ENCODE peak calls at places on chromosomes 11 and 22, in eight cellular contexts. One of them, this sample, is unnamed.

GRCh38 chr11:120613264-120614226 is 102.0 kb downstream of the GRIK4 start:
- DNase-seq in fibroblast of pulmonary artery: no peak
- DNase-seq in body of pancreas: no peak
- DNase-seq in pancreas: no peak
- DNase-seq in cardiac fibroblast: no peak
- DNase-seq in PC-9: no peak
- DNase-seq in testis: no peak
- DNase-seq in HAP-1: no peak
- DNase-seq in this sample: no peak

GRCh38 chr22:32396746-32397145 is 15.3 kb downstream of the RTCB start:
- DNase-seq in cardiac fibroblast: peak
- DNase-seq in PC-9: no peak
- DNase-seq in body of pancreas: no peak
- DNase-seq in fibroblast of pulmonary artery: peak
- DNase-seq in testis: no peak
- DNase-seq in pancreas: no peak
- DNase-seq in HAP-1: no peak
- DNase-seq in this sample: no peak

GRCh38 chr11:119791701-119792151 is 62.7 kb upstream of the NECTIN1 start:
- DNase-seq in PC-9: no peak
- DNase-seq in body of pancreas: no peak
- DNase-seq in cardiac fibroblast: no peak
- DNase-seq in HAP-1: no peak
- DNase-seq in fibroblast of pulmonary artery: peak
- DNase-seq in pancreas: no peak
- DNase-seq in testis: peak
- DNase-seq in this sample: no peak

GRCh38 chr22:20244744-20245576 is 23.2 kb downstream of the RTN4R start:
- DNase-seq in PC-9: no peak
- DNase-seq in HAP-1: no peak
- DNase-seq in fibroblast of pulmonary artery: no peak
- DNase-seq in cardiac fibroblast: no peak
- DNase-seq in body of pancreas: no peak
- DNase-seq in pancreas: no peak
- DNase-seq in testis: no peak
- DNase-seq in this sample: no peak

GRCh38 chr11:59283825-59284772 is 71.4 kb upstream of the MPEG1 start:
- DNase-seq in body of pancreas: peak
- DNase-seq in testis: peak
- DNase-seq in HAP-1: peak
- DNase-seq in fibroblast of pulmonary artery: peak
- DNase-seq in PC-9: peak
- DNase-seq in pancreas: no peak
- DNase-seq in cardiac fibroblast: peak
- DNase-seq in this sample: no peak

GRCh38 chr11:31655483-31655882 is 145.9 kb downstream of the ELP4 start:
- DNase-seq in body of pancreas: no peak
- DNase-seq in cardiac fibroblast: peak
- DNase-seq in PC-9: no peak
- DNase-seq in testis: no peak
- DNase-seq in fibroblast of pulmonary artery: peak
- DNase-seq in pancreas: no peak
- DNase-seq in HAP-1: no peak
- DNase-seq in this sample: no peak

GRCh38 chr11:83054904-83055380 is 16.8 kb downstream of the RAB30 start:
- DNase-seq in fibroblast of pulmonary artery: no peak
- DNase-seq in cardiac fibroblast: no peak
- DNase-seq in body of pancreas: no peak
- DNase-seq in PC-9: peak
- DNase-seq in pancreas: no peak
- DNase-seq in HAP-1: no peak
- DNase-seq in testis: no peak
- DNase-seq in this sample: no peak

GRCh38 chr11:118223576-118223975 is 1.2 kb downstream of the JAML start:
- DNase-seq in testis: no peak
- DNase-seq in pancreas: no peak
- DNase-seq in body of pancreas: no peak
- DNase-seq in fibroblast of pulmonary artery: no peak
- DNase-seq in PC-9: no peak
- DNase-seq in cardiac fibroblast: no peak
- DNase-seq in HAP-1: no peak
- DNase-seq in this sample: no peak

GRCh38 chr11:128179049-128179448 is 408.3 kb downstream of the ETS1 start:
- DNase-seq in testis: no peak
- DNase-seq in HAP-1: no peak
- DNase-seq in body of pancreas: no peak
- DNase-seq in cardiac fibroblast: no peak
- DNase-seq in PC-9: no peak
- DNase-seq in fibroblast of pulmonary artery: no peak
- DNase-seq in pancreas: no peak
- DNase-seq in this sample: no peak

GRCh38 chr11:771617-772204 is 5.6 kb downstream of the GATD1 start:
- DNase-seq in HAP-1: no peak
- DNase-seq in cardiac fibroblast: no peak
- DNase-seq in testis: no peak
- DNase-seq in body of pancreas: no peak
- DNase-seq in PC-9: no peak
- DNase-seq in fibroblast of pulmonary artery: no peak
- DNase-seq in pancreas: no peak
- DNase-seq in this sample: no peak

GRCh38 chr11:130202009-130202817 is 42.6 kb downstream of the ST14 start:
- DNase-seq in fibroblast of pulmonary artery: no peak
- DNase-seq in PC-9: no peak
- DNase-seq in HAP-1: no peak
- DNase-seq in body of pancreas: no peak
- DNase-seq in pancreas: no peak
- DNase-seq in testis: no peak
- DNase-seq in cardiac fibroblast: no peak
- DNase-seq in this sample: no peak

DNA sequence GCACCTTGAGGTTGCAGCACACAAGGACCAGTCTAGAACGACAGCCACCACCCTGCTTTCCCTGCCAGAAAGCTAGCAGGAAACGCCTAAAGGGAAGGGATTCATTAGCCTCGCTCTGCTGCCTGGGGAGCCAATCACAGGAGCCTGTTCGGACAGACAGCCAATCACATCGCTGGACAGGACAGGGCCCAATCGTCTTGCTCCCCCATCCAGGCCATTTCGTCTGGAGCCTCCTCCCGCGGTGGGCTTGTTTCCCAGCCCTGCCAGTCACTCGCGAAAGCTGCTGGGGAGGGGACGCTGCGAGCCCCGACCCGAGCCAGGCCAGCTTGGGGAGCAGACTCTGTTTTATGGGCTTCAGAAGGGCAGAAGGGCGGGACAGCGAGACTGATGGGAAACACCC is 79.8 kb upstream of the NCAM1 start:
- DNase-seq in fibroblast of pulmonary artery: peak
- DNase-seq in PC-9: peak
- DNase-seq in pancreas: peak
- DNase-seq in cardiac fibroblast: no peak
- DNase-seq in testis: peak
- DNase-seq in body of pancreas: peak
- DNase-seq in HAP-1: peak
- DNase-seq in this sample: peak
- H3K4me3 ChIP-seq in fibroblast of pulmonary artery: no peak
- H3K4me3 ChIP-seq in PC-9: peak
- H3K4me3 ChIP-seq in pancreas: no peak
- H3K4me3 ChIP-seq in cardiac fibroblast: no peak
- H3K4me3 ChIP-seq in testis: peak
- H3K4me3 ChIP-seq in body of pancreas: no peak
- H3K4me3 ChIP-seq in HAP-1: no peak
- H3K4me3 ChIP-seq in this sample: peak

GRCh38 chr22:27804016-27804415 is 2.5 kb upstream of the MN1 start:
- DNase-seq in testis: no peak
- DNase-seq in body of pancreas: no peak
- DNase-seq in cardiac fibroblast: no peak
- DNase-seq in fibroblast of pulmonary artery: no peak
- DNase-seq in HAP-1: no peak
- DNase-seq in pancreas: no peak
- DNase-seq in PC-9: no peak
- DNase-seq in this sample: no peak

GRCh38 chr22:27801616-27802388 is at the start of gene MN1:
- DNase-seq in PC-9: peak
- DNase-seq in cardiac fibroblast: peak
- DNase-seq in testis: peak
- DNase-seq in pancreas: no peak
- DNase-seq in HAP-1: peak
- DNase-seq in body of pancreas: peak
- DNase-seq in fibroblast of pulmonary artery: peak
- DNase-seq in this sample: peak

GRCh38 chr22:27805841-27806240 is 4.3 kb upstream of the MN1 start:
- DNase-seq in testis: no peak
- DNase-seq in cardiac fibroblast: no peak
- DNase-seq in PC-9: no peak
- DNase-seq in fibroblast of pulmonary artery: no peak
- DNase-seq in HAP-1: no peak
- DNase-seq in pancreas: no peak
- DNase-seq in body of pancreas: no peak
- DNase-seq in this sample: no peak

GRCh38 chr22:27802389-27803079 is 978 bp upstream of the MN1 start:
- DNase-seq in fibroblast of pulmonary artery: no peak
- DNase-seq in HAP-1: no peak
- DNase-seq in testis: no peak
- DNase-seq in body of pancreas: no peak
- DNase-seq in pancreas: no peak
- DNase-seq in PC-9: no peak
- DNase-seq in cardiac fibroblast: no peak
- DNase-seq in this sample: no peak

DNA sequence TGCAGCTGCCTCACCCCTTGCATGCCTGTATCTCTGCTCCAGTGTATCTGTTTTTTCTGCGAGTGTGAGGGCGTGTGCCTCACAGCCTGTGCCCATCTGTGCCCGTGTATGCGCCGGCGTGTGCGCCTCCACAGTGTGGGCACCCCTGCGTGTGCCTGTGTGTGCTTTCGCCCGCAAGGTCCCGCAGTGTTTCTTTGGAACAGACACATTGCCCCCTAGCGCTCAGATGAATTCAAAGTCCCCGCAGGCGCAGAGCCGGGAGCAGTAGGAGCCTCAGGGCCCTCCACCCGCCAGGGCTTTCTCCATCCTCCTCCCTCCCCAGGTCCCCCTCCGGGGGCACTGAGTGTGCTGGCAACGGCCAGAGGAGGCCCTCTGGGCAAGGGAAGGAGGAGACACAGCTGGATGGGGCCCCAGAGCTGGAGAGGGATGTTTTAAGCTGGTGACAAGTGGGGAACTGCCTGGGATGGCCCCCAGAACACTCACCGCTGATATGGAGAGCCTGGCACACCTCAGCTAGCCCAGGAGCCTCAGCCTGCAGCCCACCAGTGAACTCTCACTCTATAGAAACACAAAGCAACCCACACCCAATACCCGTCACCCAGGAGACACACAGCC is 3.2 kb upstream of the MN1 start:
- DNase-seq in body of pancreas: peak
- DNase-seq in HAP-1: peak
- DNase-seq in cardiac fibroblast: peak
- DNase-seq in pancreas: peak
- DNase-seq in fibroblast of pulmonary artery: peak
- DNase-seq in testis: peak
- DNase-seq in PC-9: peak
- DNase-seq in this sample: peak
- H3K4me3 ChIP-seq in body of pancreas: no peak
- H3K4me3 ChIP-seq in HAP-1: no peak
- H3K4me3 ChIP-seq in cardiac fibroblast: no peak
- H3K4me3 ChIP-seq in pancreas: no peak
- H3K4me3 ChIP-seq in fibroblast of pulmonary artery: no peak
- H3K4me3 ChIP-seq in testis: no peak
- H3K4me3 ChIP-seq in PC-9: no peak
- H3K4me3 ChIP-seq in this sample: no peak

GRCh38 chr22:46371623-46372226 is 36.2 kb downstream of the TRMU start:
- DNase-seq in cardiac fibroblast: no peak
- DNase-seq in fibroblast of pulmonary artery: no peak
- DNase-seq in PC-9: no peak
- DNase-seq in pancreas: no peak
- DNase-seq in body of pancreas: no peak
- DNase-seq in HAP-1: no peak
- DNase-seq in testis: no peak
- DNase-seq in this sample: no peak

GRCh38 chr22:46369716-46370583 is 34.4 kb downstream of the TRMU start:
- DNase-seq in fibroblast of pulmonary artery: no peak
- DNase-seq in body of pancreas: no peak
- DNase-seq in cardiac fibroblast: no peak
- DNase-seq in PC-9: no peak
- DNase-seq in pancreas: peak
- DNase-seq in testis: no peak
- DNase-seq in HAP-1: no peak
- DNase-seq in this sample: no peak

GRCh38 chr22:46368871-46369715 is 33.6 kb downstream of the TRMU start:
- DNase-seq in testis: no peak
- DNase-seq in HAP-1: no peak
- DNase-seq in cardiac fibroblast: no peak
- DNase-seq in PC-9: no peak
- DNase-seq in pancreas: peak
- DNase-seq in fibroblast of pulmonary artery: no peak
- DNase-seq in body of pancreas: no peak
- DNase-seq in this sample: no peak

GRCh38 chr22:46372686-46373085 is 37.2 kb downstream of the TRMU start:
- DNase-seq in testis: no peak
- DNase-seq in fibroblast of pulmonary artery: no peak
- DNase-seq in PC-9: no peak
- DNase-seq in cardiac fibroblast: no peak
- DNase-seq in pancreas: peak
- DNase-seq in HAP-1: no peak
- DNase-seq in body of pancreas: no peak
- DNase-seq in this sample: no peak

GRCh38 chr22:46370584-46371373 is 35.3 kb downstream of the TRMU start:
- DNase-seq in HAP-1: no peak
- DNase-seq in PC-9: no peak
- DNase-seq in fibroblast of pulmonary artery: no peak
- DNase-seq in cardiac fibroblast: no peak
- DNase-seq in pancreas: peak
- DNase-seq in body of pancreas: no peak
- DNase-seq in testis: no peak
- DNase-seq in this sample: no peak
- H3K4me3 ChIP-seq in HAP-1: no peak
- H3K4me3 ChIP-seq in PC-9: no peak
- H3K4me3 ChIP-seq in fibroblast of pulmonary artery: no peak
- H3K4me3 ChIP-seq in cardiac fibroblast: no peak
- H3K4me3 ChIP-seq in pancreas: no peak
- H3K4me3 ChIP-seq in body of pancreas: no peak
- H3K4me3 ChIP-seq in testis: no peak
- H3K4me3 ChIP-seq in this sample: no peak

GRCh38 chr22:18056802-18057474 is 20.9 kb upstream of the PEX26 start:
- DNase-seq in PC-9: no peak
- DNase-seq in cardiac fibroblast: no peak
- DNase-seq in HAP-1: no peak
- DNase-seq in fibroblast of pulmonary artery: no peak
- DNase-seq in testis: no peak
- DNase-seq in pancreas: no peak
- DNase-seq in body of pancreas: no peak
- DNase-seq in this sample: no peak
- H3K4me3 ChIP-seq in PC-9: no peak
- H3K4me3 ChIP-seq in cardiac fibroblast: no peak
- H3K4me3 ChIP-seq in HAP-1: no peak
- H3K4me3 ChIP-seq in fibroblast of pulmonary artery: no peak
- H3K4me3 ChIP-seq in testis: no peak
- H3K4me3 ChIP-seq in pancreas: no peak
- H3K4me3 ChIP-seq in body of pancreas: no peak
- H3K4me3 ChIP-seq in this sample: no peak

This sample was measured in left ventricle myocardium inferior.